ENCODE peak calls at places on chromosome 9, in five cellular contexts. Z is stomach, M is ovary, F is SK-N-SH, W is spleen. X is an unnamed sample. For H3K4me1, the result is how much of the 10 kb centered on the place peaks cover.

GRCh38 chr9:14690986-14691730 is 2.1 kb downstream of the ZDHHC21 start:
- DNase-seq in Z (no peak), M (no peak), F (no peak), W (no peak), X (no peak)

GRCh38 chr9:136928591-136928990 is 15.9 kb downstream of the FBXW5 start:
- DNase-seq in Z (no peak), M (no peak), F (no peak), W (no peak), X (no peak)

GRCh38 chr9:127206666-127207065 is 57.9 kb upstream of the GARNL3 start:
- DNase-seq in Z (no peak), M (no peak), F (no peak), W (no peak), X (no peak)

GRCh38 chr9:37374892-37375291 is 47.6 kb upstream of the GRHPR start:
- DNase-seq in Z (no peak), M (no peak), F (no peak), W (peak), X (no peak)

GRCh38 chr9:124270504-124271335 is 13.0 kb downstream of the NEK6 start:
- DNase-seq in Z (peak), M (no peak), F (no peak), W (no peak), X (peak)

GRCh38 chr9:99244300-99245260 is 22.5 kb downstream of the SEC61B start:
- DNase-seq in Z (no peak), M (no peak), F (no peak), W (no peak), X (no peak)

GRCh38 chr9:130143974-130144373 is 28.2 kb upstream of the NCS1 start:
- DNase-seq in Z (no peak), M (peak), F (no peak), W (no peak), X (peak)

GRCh38 chr9:118034701-118035100 is 330.5 kb downstream of the TLR4 start:
- DNase-seq in Z (no peak), M (no peak), F (no peak), W (no peak), X (no peak)

GRCh38 chr9:136868644-136869043 is 2.5 kb upstream of the EDF1 start:
- DNase-seq in Z (no peak), M (no peak), F (no peak), W (no peak), X (no peak)

GRCh38 chr9:37953775-37954437 is 50.0 kb upstream of the SLC25A51 start:
- DNase-seq in Z (no peak), M (peak), F (no peak), W (peak), X (peak)

GRCh38 chr9:36318212-36318802 is 60.1 kb upstream of the GNE start:
- DNase-seq in Z (no peak), M (no peak), F (no peak), W (no peak), X (no peak)
- H3K4me1 ChIP-seq in Z (under half), M (under half), F (under half), W (under half), X (under half)

DNA sequence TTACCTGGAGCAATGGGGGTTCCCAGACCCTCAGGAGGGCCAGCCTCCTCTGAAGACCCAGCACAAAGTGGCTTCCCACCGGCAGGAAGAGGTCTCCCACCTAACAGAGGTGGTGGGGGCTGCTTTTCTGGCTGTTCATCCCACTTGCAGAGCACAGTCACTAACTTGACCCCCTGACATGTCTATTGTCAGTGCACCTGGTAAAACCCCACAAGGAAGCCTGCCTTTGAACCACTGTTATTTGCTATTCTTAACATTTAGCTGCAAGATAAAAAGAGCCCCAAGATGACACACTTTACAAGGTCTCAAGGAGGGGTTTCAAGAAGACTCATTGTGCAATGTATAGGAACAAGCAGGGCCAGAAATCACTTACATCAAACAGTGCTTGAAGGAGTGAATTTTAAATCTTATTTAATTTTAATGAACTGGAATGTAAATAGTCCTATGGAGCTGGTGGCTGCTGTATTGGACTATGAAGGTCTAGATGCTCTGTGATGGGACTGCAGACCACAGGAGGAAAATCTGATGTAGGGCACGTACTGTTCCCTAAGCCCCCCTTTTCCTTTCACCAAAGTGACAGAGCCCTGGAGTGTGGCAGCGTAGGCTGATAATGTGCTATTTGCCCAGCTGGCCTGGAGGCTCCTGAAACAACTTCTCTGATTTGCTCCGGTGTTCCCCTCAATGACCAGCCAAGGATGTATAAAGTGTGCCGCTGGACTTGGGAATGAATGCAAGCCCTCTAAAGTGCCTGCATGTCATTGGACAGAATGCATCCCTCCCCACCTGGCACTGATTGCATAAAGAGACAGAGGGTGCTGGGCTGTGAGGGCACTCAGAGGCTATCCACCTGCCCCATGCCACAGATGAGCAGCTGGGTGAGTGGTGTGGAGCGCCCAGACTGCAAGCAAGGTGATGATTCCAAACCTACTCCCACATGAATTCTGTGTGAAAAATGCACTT is 80.2 kb downstream of the PTPN3 start:
- DNase-seq in Z (no peak), M (no peak), F (no peak), W (no peak), X (no peak)
- H3K4me3 ChIP-seq in Z (no peak), M (no peak), F (no peak), W (no peak), X (no peak)

DNA sequence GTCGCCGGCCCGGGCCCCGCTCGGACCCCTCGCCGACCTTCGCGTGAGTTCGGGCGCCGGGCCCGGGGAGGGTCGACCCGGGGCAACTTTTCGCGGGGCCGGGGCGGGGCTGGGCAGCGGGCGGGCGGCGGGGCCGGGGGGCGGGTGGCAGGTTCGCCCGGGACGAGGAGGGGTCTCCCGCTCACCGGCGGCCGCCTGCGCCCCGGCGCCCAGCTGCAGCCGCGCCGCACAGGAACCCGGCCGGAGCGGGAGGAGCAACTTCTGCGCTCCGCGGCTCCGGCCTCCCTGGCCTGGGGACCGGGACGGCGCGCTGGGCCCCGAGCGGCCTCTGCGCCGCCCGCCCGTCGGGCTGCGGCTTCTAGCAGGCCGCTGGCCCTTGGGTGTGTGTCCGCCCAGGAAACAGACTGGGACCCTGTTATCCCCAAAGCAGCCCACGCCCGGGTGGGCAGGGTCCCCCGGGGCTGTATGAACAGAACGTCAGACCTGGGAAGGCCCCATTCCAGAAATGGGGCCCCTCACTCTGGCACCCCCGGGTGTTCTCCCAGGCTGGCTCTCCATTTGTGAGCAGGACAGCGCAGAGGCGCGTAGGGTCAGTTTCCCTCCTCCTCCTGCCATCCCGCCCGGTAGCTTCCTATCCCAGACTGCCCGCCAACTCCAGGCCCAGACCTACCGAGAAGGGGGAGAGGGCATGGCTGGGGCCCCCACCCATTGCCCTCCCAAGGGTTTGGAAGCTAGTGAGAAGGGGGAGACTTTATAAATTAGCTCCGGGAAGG is 685 bp downstream of the RXRA start:
- DNase-seq in Z (no peak), M (no peak), F (peak), W (peak), X (peak)
- H3K4me1 ChIP-seq in Z (half or more), M (under half), F (half or more), W (under half), X (under half)

GRCh38 chr9:90433398-90433890 is 209.2 kb downstream of the DIRAS2 start:
- DNase-seq in Z (peak), M (no peak), F (no peak), W (no peak), X (no peak)

GRCh38 chr9:90428517-90428916 is 214.1 kb downstream of the DIRAS2 start:
- DNase-seq in Z (no peak), M (no peak), F (no peak), W (no peak), X (no peak)

GRCh38 chr9:90432951-90433350 is 209.7 kb downstream of the DIRAS2 start:
- DNase-seq in Z (no peak), M (no peak), F (no peak), W (no peak), X (no peak)
- H3K4me3 ChIP-seq in Z (no peak), M (no peak), F (no peak), W (no peak), X (no peak)

GRCh38 chr9:93582115-93582514 is 5.7 kb downstream of the PHF2 start:
- DNase-seq in Z (peak), M (no peak), F (no peak), W (no peak), X (no peak)
- H3K4me1 ChIP-seq in Z (half or more), M (under half), F (under half), W (under half), X (under half)

GRCh38 chr9:73116030-73116429 is 35.6 kb upstream of the ANXA1 start:
- DNase-seq in Z (no peak), M (no peak), F (no peak), W (no peak), X (no peak)
- H3K4me3 ChIP-seq in Z (no peak), M (no peak), F (no peak), W (no peak), X (no peak)

GRCh38 chr9:128894764-128895163 is 12.8 kb downstream of the LRRC8A start:
- DNase-seq in Z (no peak), M (no peak), F (no peak), W (no peak), X (no peak)
- H3K4me1 ChIP-seq in Z (under half), M (under half), F (under half), W (under half), X (under half)

GRCh38 chr9:71634753-71635152 is 133.6 kb downstream of the CEMIP2 start:
- DNase-seq in Z (no peak), M (no peak), F (no peak), W (no peak), X (no peak)
- H3K4me3 ChIP-seq in Z (no peak), M (no peak), F (no peak), W (no peak), X (no peak)

X was measured in right cardiac atrium.